ENCODE peak calls at places on chromosomes 16 and 17, in four cellular contexts. X is RWPE1, K is gastrocnemius medialis, F is A549. H is an unnamed sample.

GRCh38 chr17:78774456-78774855 is 7.6 kb downstream of the CYTH1 start:
- DNase-seq in K (no peak), X (no peak), F (no peak), H (no peak)

GRCh38 chr17:29911641-29912177 is 18.3 kb downstream of the SSH2 start:
- DNase-seq in X (no peak), F (no peak), K (no peak), H (no peak)

GRCh38 chr16:64206877-64207276 is 915.0 kb downstream of the CDH11 start:
- DNase-seq in X (no peak), K (no peak), F (no peak), H (no peak)

GRCh38 chr17:31508310-31509094 is 117.0 kb downstream of the RAB11FIP4 start:
- DNase-seq in X (no peak), K (no peak), F (peak), H (peak)

GRCh38 chr17:75064867-75065561 is 18.0 kb downstream of the KCTD2 start:
- DNase-seq in K (no peak), F (no peak), X (no peak), H (no peak)

GRCh38 chr16:78298986-78299385 is 199.5 kb downstream of the WWOX start:
- DNase-seq in K (no peak), F (no peak), X (no peak), H (peak)

GRCh38 chr16:26643519-26643918 is 423.2 kb upstream of the C16orf82 start:
- DNase-seq in X (no peak), F (no peak), K (no peak), H (no peak)

GRCh38 chr17:79965806-79966205 is 69.9 kb downstream of the TBC1D16 start:
- DNase-seq in F (no peak), X (no peak), K (no peak), H (no peak)

GRCh38 chr16:67104061-67104460 is 5.7 kb upstream of the PHAF1 start:
- DNase-seq in F (peak), K (no peak), X (no peak), H (peak)

GRCh38 chr16:81621496-81621895 is 157.6 kb upstream of the PLCG2 start:
- DNase-seq in K (no peak), X (peak), F (no peak), H (peak)

GRCh38 chr17:73232587-73233373 is 28.9 kb downstream of the CPSF4L start:
- DNase-seq in X (peak), F (peak), K (peak), H (peak)

GRCh38 chr16:69520800-69521602 is 44.8 kb upstream of the NFAT5 start:
- DNase-seq in F (no peak), X (no peak), K (no peak), H (no peak)

GRCh38 chr16:88681709-88682451 is 4.4 kb downstream of the SNAI3 start:
- DNase-seq in X (no peak), K (no peak), F (no peak), H (peak)

GRCh38 chr17:72334205-72334604 is 213.4 kb downstream of the SOX9 start:
- DNase-seq in F (peak), X (no peak), K (no peak), H (no peak)

GRCh38 chr16:88491560-88492310 is 38.7 kb downstream of the ZFPM1 start:
- DNase-seq in F (no peak), X (no peak), K (no peak), H (no peak)

GRCh38 chr17:36592316-36592710 is 634 bp downstream of the DHRS11 start:
- DNase-seq in F (no peak), K (no peak), X (peak), H (no peak)

GRCh38 chr16:56191807-56192643 is 736 bp downstream of the GNAO1 start:
- DNase-seq in F (no peak), X (no peak), K (no peak), H (peak)

GRCh38 chr16:25625620-25626019 is 66.1 kb upstream of the HS3ST4 start:
- DNase-seq in X (no peak), K (no peak), F (no peak), H (no peak)
- H3K27ac ChIP-seq in X (no peak), K (no peak), F (no peak), H (no peak)

DNA sequence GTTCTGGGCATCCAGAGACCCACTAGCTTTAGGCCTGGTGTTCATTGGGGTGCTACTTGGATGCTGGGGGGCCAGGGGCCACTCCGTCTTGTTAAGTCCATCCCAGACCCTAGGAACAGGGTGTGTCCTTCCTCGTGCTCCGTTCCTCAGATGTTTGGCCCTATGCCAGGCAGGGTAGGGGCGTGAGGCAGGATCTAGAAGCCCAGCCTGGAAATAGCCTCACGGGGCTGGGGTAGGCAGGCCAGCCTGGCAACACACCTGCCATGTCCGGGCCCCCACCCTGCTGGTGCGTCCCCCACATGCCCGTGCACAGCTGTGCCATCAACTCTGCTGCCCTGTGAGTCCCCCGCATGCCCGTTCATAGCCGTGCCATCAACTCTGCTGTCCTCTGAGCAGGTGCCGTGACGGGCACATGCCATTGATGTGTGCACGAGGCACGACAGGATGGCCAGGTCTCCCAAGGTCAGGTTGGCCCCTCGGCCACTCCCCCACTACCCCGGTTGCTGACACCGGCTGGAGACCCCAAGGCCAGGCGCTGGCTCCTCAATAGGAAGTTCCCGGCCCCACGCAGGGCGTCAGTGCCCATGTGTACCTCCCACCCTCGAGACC is 36.8 kb downstream of the GINS2 start:
- DNase-seq in X (no peak), F (peak), K (no peak), H (peak)
- H3K27ac ChIP-seq in X (peak), F (peak), K (peak), H (no peak)

DNA sequence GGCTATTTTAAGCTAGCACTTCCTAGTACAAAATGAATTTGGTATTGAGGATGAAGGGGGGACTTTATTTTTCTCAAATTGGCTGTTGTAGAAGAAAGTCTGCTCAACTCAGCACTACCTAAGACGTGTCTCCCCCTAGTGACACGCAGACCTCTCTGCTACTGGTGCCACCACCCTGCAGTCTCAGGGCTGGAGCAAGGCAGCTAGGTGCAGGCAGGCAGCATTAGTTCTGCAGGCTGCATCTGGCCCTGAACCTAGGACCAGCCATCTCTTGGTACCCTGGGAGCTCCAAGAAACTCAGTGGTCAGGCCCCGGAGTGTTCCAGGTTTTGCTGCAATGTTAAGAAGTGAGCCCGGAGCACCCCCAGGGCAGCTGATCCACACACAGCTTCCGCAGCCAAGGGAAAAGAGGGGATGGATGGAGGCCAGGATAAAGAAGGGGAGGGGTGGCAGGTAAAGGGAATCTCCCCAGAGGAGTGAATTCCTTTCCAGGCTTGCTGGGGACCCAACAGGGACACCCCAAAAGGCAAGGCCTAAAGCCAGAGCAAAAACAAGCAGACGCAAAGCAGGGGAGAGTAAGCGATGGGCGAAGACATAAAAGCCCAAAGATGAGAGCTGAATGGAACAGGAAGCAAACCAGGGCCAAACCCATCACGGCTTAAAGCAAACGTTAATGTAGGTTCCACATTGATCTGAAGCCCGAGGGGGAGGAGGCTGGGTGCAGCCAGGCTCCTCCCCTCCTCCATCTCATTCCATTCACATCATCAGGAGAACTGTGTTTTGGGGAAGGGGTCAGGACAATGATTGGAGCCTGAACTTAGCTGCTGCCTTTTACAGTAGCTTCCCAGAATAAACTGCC is 200.5 kb downstream of the ZFHX3 start:
- DNase-seq in X (no peak), F (peak), K (no peak), H (no peak)
- H3K27ac ChIP-seq in X (peak), F (peak), K (peak), H (no peak)

GRCh38 chr16:30417447-30418349 is 10.3 kb downstream of the ZNF771 start:
- DNase-seq in X (peak), K (peak), F (peak), H (peak)
- H3K27ac ChIP-seq in X (peak), K (peak), F (peak), H (peak)

DNA sequence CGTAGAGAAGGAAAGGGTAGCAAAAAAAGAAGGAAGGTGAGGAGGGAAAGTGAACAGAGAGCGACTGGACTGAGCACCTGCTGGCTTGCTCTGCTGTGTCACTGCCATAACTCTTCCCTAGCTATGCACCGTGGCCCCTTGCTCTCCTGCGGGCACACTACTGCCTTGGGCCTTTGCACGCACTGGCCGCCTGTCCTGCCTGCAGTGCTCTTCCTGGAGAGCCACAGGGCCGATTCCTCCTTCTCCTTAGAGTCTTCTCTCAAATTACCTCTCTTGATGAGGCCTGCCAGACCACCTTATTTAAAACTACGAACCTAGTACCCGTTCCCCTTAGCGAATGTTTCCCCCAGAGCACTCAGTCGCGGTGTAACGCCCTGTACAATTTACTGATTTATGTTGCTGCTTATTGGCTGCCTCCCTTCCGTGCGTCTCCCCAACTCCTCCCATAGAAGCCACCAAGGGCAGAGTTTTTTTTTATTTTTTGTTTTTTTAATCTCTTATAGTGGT is 70.3 kb downstream of the RAI1 start:
- DNase-seq in F (no peak), K (no peak), X (no peak), H (peak)
- H3K27ac ChIP-seq in F (peak), K (peak), X (peak), H (peak)

GRCh38 chr16:12253731-12254130 is 277.2 kb downstream of the SNX29 start:
- DNase-seq in K (no peak), X (no peak), F (no peak), H (no peak)

GRCh38 chr16:12255473-12255872 is 278.9 kb downstream of the SNX29 start:
- DNase-seq in X (no peak), K (no peak), F (no peak), H (peak)

GRCh38 chr16:12250578-12250977 is 274.0 kb downstream of the SNX29 start:
- DNase-seq in X (no peak), K (no peak), F (no peak), H (no peak)

GRCh38 chr16:12254566-12254965 is 278.0 kb downstream of the SNX29 start:
- DNase-seq in K (no peak), F (no peak), X (no peak), H (no peak)

DNA sequence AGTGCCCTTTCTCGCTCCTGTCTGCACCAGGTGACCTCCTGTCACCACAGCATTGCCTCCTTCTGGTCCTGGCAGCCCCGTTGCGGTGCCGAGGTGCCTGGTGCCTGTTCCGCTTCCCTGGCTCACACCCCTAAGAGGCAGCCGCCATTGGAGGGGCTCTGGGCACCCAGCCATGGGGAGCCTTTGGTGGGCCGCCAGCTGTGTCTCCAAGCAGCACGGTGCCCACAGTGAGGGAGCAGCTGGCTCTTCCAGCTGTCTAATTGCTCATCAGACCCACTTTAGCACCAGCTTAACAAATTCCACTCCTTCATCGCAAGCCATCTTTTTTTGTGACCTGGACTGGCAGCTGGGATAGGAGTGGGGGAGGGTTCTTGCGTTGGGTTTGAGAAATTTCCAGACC is 276.1 kb downstream of the SNX29 start:
- DNase-seq in X (no peak), F (no peak), K (no peak), H (no peak)
- H3K27ac ChIP-seq in X (no peak), F (no peak), K (no peak), H (no peak)